ENCODE peak calls at places on chromosome 3, in ten cellular contexts. U, P, B, V, A, D, M, O, K and T are unnamed samples.

GRCh38 chr3:178201714-178202113 is 334.5 kb upstream of the KCNMB2 start:
- DNase-seq in P (no peak), V (no peak), O (no peak), U (no peak), A (peak), M (no peak), K (no peak), D (no peak), B (no peak), T (no peak)

GRCh38 chr3:157148123-157148889 is 11.6 kb downstream of the CCNL1 start:
- DNase-seq in K (no peak), D (no peak), M (no peak), B (no peak), P (no peak), A (no peak), U (no peak), O (no peak), V (no peak), T (no peak)

GRCh38 chr3:119700269-119700919 is 2.4 kb upstream of the CFAP91 start:
- DNase-seq in M (no peak), O (no peak), V (no peak), D (no peak), A (no peak), B (no peak), K (peak), P (no peak), U (no peak), T (peak)

GRCh38 chr3:13452490-13453335 is 27.4 kb upstream of the HDAC11 start:
- DNase-seq in U (no peak), K (peak), P (peak), B (peak), O (no peak), A (peak), V (no peak), M (peak), D (no peak), T (peak)

GRCh38 chr3:123158330-123158729 is 43.4 kb upstream of the SEC22A start:
- DNase-seq in D (no peak), A (peak), U (no peak), K (peak), M (no peak), B (peak), O (no peak), P (no peak), V (no peak), T (peak)

GRCh38 chr3:186520957-186521842 is 23.0 kb downstream of the CRYGS start:
- DNase-seq in V (no peak), K (no peak), P (no peak), M (no peak), B (no peak), A (no peak), U (no peak), O (no peak), D (no peak), T (no peak)

GRCh38 chr3:355622-356021 is 159.1 kb downstream of the CHL1 start:
- DNase-seq in D (no peak), M (no peak), P (no peak), V (no peak), O (no peak), U (no peak), K (no peak), A (no peak), B (no peak), T (peak)

GRCh38 chr3:55161256-55161655 is 233.4 kb upstream of the LRTM1 start:
- DNase-seq in M (no peak), U (no peak), K (no peak), A (no peak), V (no peak), P (no peak), B (no peak), D (no peak), O (no peak), T (peak)

GRCh38 chr3:23915537-23916108 is 1.2 kb downstream of the NKIRAS1 start:
- DNase-seq in P (no peak), M (no peak), O (no peak), U (no peak), B (peak), K (peak), V (no peak), D (no peak), A (peak), T (peak)

GRCh38 chr3:171407746-171408145 is 52.5 kb downstream of the TNIK start:
- DNase-seq in U (no peak), D (no peak), V (no peak), M (no peak), K (peak), A (no peak), B (peak), O (no peak), P (no peak), T (peak)

GRCh38 chr3:184381261-184382224 is 1.7 kb downstream of the CHRD start:
- DNase-seq in D (peak), B (no peak), K (no peak), A (peak), M (no peak), U (peak), O (peak), V (peak), P (no peak), T (no peak)

GRCh38 chr3:33144433-33144832 is 30.6 kb downstream of the CRTAP start:
- DNase-seq in U (no peak), M (no peak), O (no peak), P (no peak), K (no peak), D (no peak), A (no peak), V (no peak), B (no peak), T (no peak)

GRCh38 chr3:194540268-194540937 is 53.6 kb upstream of the ATP13A3 start:
- DNase-seq in D (no peak), B (no peak), V (no peak), P (no peak), O (peak), M (peak), U (no peak), A (no peak), K (peak), T (no peak)

GRCh38 chr3:166446291-166446690 is 609.1 kb upstream of the BCHE start:
- DNase-seq in M (no peak), P (no peak), U (no peak), V (no peak), A (no peak), O (no peak), D (no peak), B (peak), K (no peak), T (peak)

GRCh38 chr3:41199866-41200668 is 762 bp downstream of the CTNNB1 start:
- DNase-seq in P (no peak), D (no peak), B (no peak), V (peak), O (peak), M (peak), K (peak), A (peak), U (peak), T (peak)

GRCh38 chr3:56251343-56251945 is 216.8 kb downstream of the ERC2 start:
- DNase-seq in K (peak), D (no peak), V (no peak), M (peak), B (peak), A (peak), U (no peak), O (no peak), P (peak), T (peak)

GRCh38 chr3:50028336-50028735 is 60.4 kb upstream of the RBM5 start:
- DNase-seq in A (no peak), K (peak), V (no peak), M (no peak), D (no peak), B (no peak), U (no peak), O (no peak), P (no peak), T (peak)

GRCh38 chr3:64563776-64564175 is 124.0 kb downstream of the ADAMTS9 start:
- DNase-seq in B (no peak), P (no peak), M (no peak), V (no peak), A (no peak), U (no peak), D (no peak), K (no peak), O (no peak), T (no peak)

GRCh38 chr3:64561503-64561810 is 126.3 kb downstream of the ADAMTS9 start:
- DNase-seq in M (no peak), D (no peak), K (peak), U (no peak), O (peak), V (peak), A (no peak), P (no peak), B (no peak), T (no peak)

GRCh38 chr3:64559658-64560057 is 128.1 kb downstream of the ADAMTS9 start:
- DNase-seq in B (no peak), A (no peak), V (no peak), K (no peak), U (no peak), P (no peak), D (no peak), O (no peak), M (no peak), T (no peak)

GRCh38 chr3:64555351-64555750 is 132.4 kb downstream of the ADAMTS9 start:
- DNase-seq in A (no peak), O (no peak), D (no peak), B (no peak), V (no peak), U (no peak), K (no peak), M (no peak), P (no peak), T (no peak)

DNA sequence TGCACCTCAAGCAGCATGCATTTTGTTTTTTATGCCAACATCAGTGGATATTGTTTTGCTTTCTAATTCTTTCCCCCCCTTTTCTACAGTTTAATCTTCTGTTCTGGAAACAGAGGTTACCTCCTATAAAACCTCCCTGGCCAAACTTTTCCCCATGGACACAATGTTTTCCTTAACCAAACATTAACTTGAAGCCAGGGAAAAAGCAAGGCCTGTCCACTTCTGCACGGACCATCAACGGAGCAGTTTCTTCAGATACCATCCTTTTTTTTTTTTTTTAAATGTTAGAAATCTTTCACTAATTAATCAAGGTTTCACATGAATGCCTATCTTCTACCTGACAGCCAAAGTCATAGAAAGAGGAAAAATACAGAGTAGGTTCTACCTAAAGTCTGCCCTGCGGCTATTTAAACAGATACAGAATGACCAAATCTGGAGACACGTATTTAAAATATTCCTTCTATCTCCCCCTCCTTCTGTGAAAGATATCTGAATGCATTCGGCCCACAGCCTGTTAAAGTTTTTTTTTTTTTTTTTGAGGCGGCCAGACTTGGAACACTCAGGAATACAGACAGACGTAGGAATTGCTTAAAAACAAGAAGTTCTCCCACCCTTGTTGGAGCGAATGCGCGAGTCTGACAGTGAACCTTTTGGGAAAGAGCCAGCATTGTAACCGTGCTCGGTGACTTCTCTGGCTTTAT is 126.8 kb downstream of the ADAMTS9 start:
- DNase-seq in K (peak), U (no peak), V (no peak), D (no peak), P (no peak), B (no peak), A (no peak), M (no peak), O (no peak), T (no peak)
- H3K4me3 ChIP-seq in K (no peak), U (no peak), V (peak), D (peak), P (no peak), B (no peak), A (no peak), M (peak), O (peak), T (no peak)

DNA sequence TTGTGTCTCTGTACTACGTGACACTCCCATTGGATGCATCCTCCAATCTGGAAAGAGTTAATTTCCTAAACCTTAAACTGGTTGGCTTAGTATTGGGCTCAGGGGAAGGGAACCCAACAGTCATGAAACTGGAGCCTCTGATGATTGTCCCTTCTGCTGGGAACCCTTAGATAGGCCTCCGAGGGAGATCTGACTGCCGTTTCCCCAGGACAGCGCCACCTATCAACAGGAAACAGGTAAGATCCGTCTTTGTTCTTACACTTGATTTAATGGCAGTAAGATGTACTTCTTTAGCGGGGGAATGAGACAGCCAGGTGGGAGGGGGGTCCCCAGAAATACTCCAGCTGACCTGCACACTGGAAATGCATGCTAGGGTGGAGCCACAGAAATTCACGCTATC is 1749.6 kb downstream of the SI start:
- DNase-seq in M (no peak), O (no peak), A (no peak), V (no peak), P (no peak), U (no peak), K (no peak), B (no peak), D (no peak), T (no peak)
- TF ChIP-seq CTCF in M (no peak), O (no peak), A (no peak), V (no peak), P (no peak), U (no peak), K (no peak), B (no peak), D (no peak), T (no peak)

GRCh38 chr3:107384907-107385306 is 7.7 kb downstream of the CCDC54 start:
- DNase-seq in D (no peak), K (no peak), A (no peak), M (no peak), O (no peak), U (no peak), V (no peak), P (no peak), B (no peak), T (no peak)

GRCh38 chr3:107382626-107383025 is 5.4 kb downstream of the CCDC54 start:
- DNase-seq in U (no peak), A (no peak), P (no peak), V (no peak), B (no peak), M (no peak), D (no peak), O (no peak), K (no peak), T (no peak)

GRCh38 chr3:107392549-107393165 is 15.4 kb downstream of the CCDC54 start:
- DNase-seq in K (no peak), O (no peak), B (peak), V (no peak), P (no peak), M (no peak), U (no peak), D (no peak), A (no peak), T (peak)

GRCh38 chr3:107384428-107384827 is 7.2 kb downstream of the CCDC54 start:
- DNase-seq in M (no peak), A (no peak), V (no peak), O (no peak), P (no peak), D (no peak), B (no peak), K (no peak), U (no peak), T (no peak)

GRCh38 chr3:107387555-107387954 is 10.3 kb downstream of the CCDC54 start:
- DNase-seq in V (no peak), P (no peak), O (no peak), D (no peak), M (no peak), U (no peak), A (no peak), B (no peak), K (no peak), T (peak)
- H3K4me3 ChIP-seq in V (no peak), P (no peak), O (no peak), D (no peak), M (no peak), U (no peak), A (no peak), B (no peak), K (no peak), T (no peak)

DNA sequence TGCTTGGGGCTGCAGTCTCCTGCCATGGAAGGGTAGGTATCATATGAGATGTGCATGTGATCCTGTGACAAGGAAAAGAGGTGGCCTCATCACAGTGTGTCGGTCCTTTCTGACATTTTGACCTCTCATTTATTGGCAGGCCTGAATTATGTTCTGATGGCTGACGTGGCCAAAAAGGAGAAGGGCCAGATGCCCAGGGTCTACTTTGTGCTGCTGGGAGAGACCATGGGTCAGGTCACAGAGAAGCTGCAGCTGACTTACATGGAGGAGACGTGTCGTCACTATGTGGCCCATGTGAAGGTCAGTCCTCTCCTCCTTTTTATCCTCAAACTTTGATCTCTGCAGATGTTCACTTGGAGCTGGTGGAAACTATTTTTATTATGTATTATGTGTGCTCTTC is 319.4 kb upstream of the CTDSPL start:
- DNase-seq in A (no peak), V (no peak), D (no peak), B (no peak), K (no peak), P (no peak), U (no peak), O (no peak), M (no peak), T (no peak)
- TF ChIP-seq CTCF in A (no peak), V (no peak), D (no peak), B (no peak), K (no peak), P (no peak), U (no peak), O (no peak), M (no peak), T (no peak)

GRCh38 chr3:78907367-78907766 is 860.4 kb downstream of the ROBO1 start:
- DNase-seq in B (no peak), A (no peak), K (no peak), O (no peak), P (no peak), U (no peak), V (no peak), M (no peak), D (no peak), T (peak)
- H3K4me3 ChIP-seq in B (no peak), A (no peak), K (no peak), O (no peak), P (no peak), U (no peak), V (no peak), M (no peak), D (no peak), T (no peak)

GRCh38 chr3:52446631-52447511 is 2.0 kb upstream of the SEMA3G start:
- DNase-seq in K (peak), U (no peak), B (peak), P (peak), M (peak), V (no peak), D (peak), A (peak), O (peak), T (peak)
- TF ChIP-seq CTCF in K (peak), U (peak), B (peak), P (peak), M (peak), V (peak), D (peak), A (peak), O (peak), T (peak)